ENCODE peak calls at places on chromosomes 5 and 9, in nine cellular contexts. H is HTR-8/SVneo; J is endothelial cell; Y is stimulated activated CD4-positive, alpha-beta T cell treated with anti-CD3 and anti-CD28 coated beads, Interleukin-15, amount 100 ng/mL, for 24 hours; M is hypothalamus; W is NCI-H2081; X is stimulated activated CD8-positive, alpha-beta memory T cell treated with anti-CD3 and anti-CD28 coated beads, Interleukin-12 subunit alpha, Interleukin-12 subunit beta, amount 100 ng/mL, for 1 hour; O is left ventricle myocardium superior; U is AG08395. B is an unnamed sample.

GRCh38 chr5:13919087-13919486 is 25.4 kb downstream of the DNAH5 start:
- DNase-seq in H (no peak), J (no peak), Y (no peak), M (no peak), W (no peak), X (no peak), O (no peak), U (no peak), B (no peak)

GRCh38 chr5:137344723-137345322 is 154.3 kb downstream of the SPOCK1 start:
- DNase-seq in H (peak), J (peak), Y (peak), M (no peak), W (peak), X (no peak), O (no peak), U (peak), B (peak)

GRCh38 chr5:128163991-128164390 is 80.4 kb downstream of the SLC12A2 start:
- DNase-seq in H (no peak), J (no peak), Y (no peak), M (no peak), W (no peak), X (no peak), O (no peak), U (peak), B (no peak)

GRCh38 chr5:60687927-60688720 is 11.8 kb downstream of the DEPDC1B start:
- DNase-seq in H (no peak), J (no peak), Y (no peak), M (no peak), W (peak), X (no peak), O (no peak), U (peak), B (peak)

GRCh38 chr5:99037668-99038067 is 108.9 kb upstream of the CHD1 start:
- DNase-seq in H (no peak), J (no peak), Y (peak), M (no peak), W (no peak), X (peak), O (no peak), U (no peak), B (peak)

GRCh38 chr5:110072646-110073045 is 382.9 kb downstream of the MAN2A1 start:
- DNase-seq in H (no peak), J (no peak), Y (no peak), M (no peak), W (no peak), X (no peak), O (no peak), U (no peak), B (no peak)

GRCh38 chr5:171596391-171596878 is 177.0 kb downstream of the FGF18 start:
- DNase-seq in H (peak), J (no peak), Y (no peak), M (no peak), W (no peak), X (no peak), O (peak), U (no peak), B (peak)

GRCh38 chr5:65828507-65828906 is 97.9 kb upstream of the ERBIN start:
- DNase-seq in H (no peak), J (no peak), Y (no peak), M (no peak), W (no peak), X (no peak), O (no peak), U (peak), B (no peak)

GRCh38 chr9:129826759-129827158 is 2.8 kb upstream of the TOR1A start:
- DNase-seq in H (no peak), J (no peak), Y (no peak), M (no peak), W (no peak), X (no peak), O (no peak), U (no peak), B (no peak)

GRCh38 chr5:74596930-74597329 is 43.6 kb downstream of the ENC1 start:
- DNase-seq in H (no peak), J (no peak), Y (no peak), M (no peak), W (no peak), X (no peak), O (no peak), U (no peak), B (peak)

GRCh38 chr5:88667187-88668141 is 215.5 kb downstream of the MEF2C start:
- DNase-seq in H (no peak), J (peak), Y (no peak), M (no peak), W (peak), X (no peak), O (no peak), U (no peak), B (peak)

GRCh38 chr9:124454296-124454695 is 4.0 kb downstream of the ADGRD2 start:
- DNase-seq in H (no peak), J (no peak), Y (no peak), M (no peak), W (no peak), X (no peak), O (no peak), U (no peak), B (no peak)

GRCh38 chr9:115668506-115668905 is 485.1 kb upstream of the PAPPA start:
- DNase-seq in H (no peak), J (no peak), Y (no peak), M (no peak), W (no peak), X (no peak), O (no peak), U (peak), B (no peak)

GRCh38 chr5:149707097-149707496 is 23.0 kb upstream of the PPARGC1B start:
- DNase-seq in H (no peak), J (no peak), Y (no peak), M (no peak), W (no peak), X (no peak), O (no peak), U (no peak), B (no peak)

GRCh38 chr5:103375356-103375755 is 116.8 kb downstream of the MACIR start:
- DNase-seq in H (no peak), J (no peak), Y (no peak), M (no peak), W (no peak), X (no peak), O (no peak), U (no peak), B (peak)

GRCh38 chr5:107952450-107952849 is 281.7 kb upstream of the EFNA5 start:
- DNase-seq in H (no peak), J (no peak), Y (no peak), M (no peak), W (no peak), X (no peak), O (no peak), U (no peak), B (no peak)

GRCh38 chr5:176700239-176700847 is 53.1 kb downstream of the TSPAN17 start:
- DNase-seq in H (peak), J (peak), Y (peak), M (no peak), W (peak), X (no peak), O (no peak), U (no peak), B (peak)

GRCh38 chr9:133356391-133357091 is at the start of the genes SURF1 and SURF2:
- DNase-seq in H (peak), J (peak), Y (peak), M (peak), W (peak), X (peak), O (peak), U (peak), B (peak)

GRCh38 chr5:58787982-58788381 is 205.1 kb downstream of the RAB3C start:
- DNase-seq in H (no peak), J (no peak), Y (no peak), M (no peak), W (peak), X (no peak), O (no peak), U (no peak), B (peak)

GRCh38 chr5:34928267-34928666 is 1.1 kb upstream of the DNAJC21 start:
- DNase-seq in H (no peak), J (no peak), Y (no peak), M (no peak), W (no peak), X (no peak), O (no peak), U (no peak), B (no peak)

GRCh38 chr9:77673912-77674791 is 26.0 kb upstream of the GNA14 start:
- DNase-seq in H (no peak), J (no peak), Y (no peak), M (no peak), W (no peak), X (no peak), O (no peak), U (no peak), B (peak)

GRCh38 chr9:101566904-101567724 is 27.7 kb downstream of the PPP3R2 start:
- DNase-seq in H (peak), J (peak), Y (peak), M (no peak), W (no peak), X (no peak), O (no peak), U (peak), B (peak)

GRCh38 chr9:2248768-2249167 is 233.6 kb downstream of the SMARCA2 start:
- DNase-seq in H (no peak), J (no peak), Y (no peak), M (no peak), W (no peak), X (no peak), O (no peak), U (no peak), B (no peak)

GRCh38 chr5:177357459-177358332 is at the start of gene RGS14:
- DNase-seq in H (no peak), J (peak), Y (peak), M (no peak), W (peak), X (peak), O (peak), U (no peak), B (no peak)

GRCh38 chr5:16489322-16489791 is 23.8 kb upstream of the ZNF622 start:
- DNase-seq in H (peak), J (no peak), Y (no peak), M (no peak), W (peak), X (no peak), O (no peak), U (peak), B (peak)

GRCh38 chr9:92762781-92763708 is 1.6 kb downstream of the BICD2 start:
- DNase-seq in H (no peak), J (no peak), Y (no peak), M (no peak), W (no peak), X (no peak), O (no peak), U (no peak), B (no peak)

GRCh38 chr5:159849437-159850191 is 66.7 kb upstream of the ADRA1B start:
- DNase-seq in H (peak), J (no peak), Y (no peak), M (no peak), W (no peak), X (no peak), O (no peak), U (peak), B (no peak)

GRCh38 chr5:67815455-67816391 is 399.8 kb upstream of the PIK3R1 start:
- DNase-seq in H (no peak), J (no peak), Y (no peak), M (no peak), W (no peak), X (no peak), O (peak), U (peak), B (no peak)

GRCh38 chr5:15492545-15492944 is 7.4 kb upstream of the FBXL7 start:
- DNase-seq in H (no peak), J (no peak), Y (no peak), M (no peak), W (no peak), X (no peak), O (no peak), U (no peak), B (no peak)

GRCh38 chr5:141001466-141001853 is 35.2 kb downstream of the PCDHAC2 start:
- DNase-seq in H (peak), J (peak), Y (no peak), M (no peak), W (peak), X (no peak), O (no peak), U (no peak), B (peak)

GRCh38 chr9:14427419-14427818 is 113.5 kb upstream of the NFIB start:
- DNase-seq in H (no peak), J (no peak), Y (no peak), M (no peak), W (no peak), X (no peak), O (no peak), U (no peak), B (no peak)

GRCh38 chr5:170522211-170523128 is 18.6 kb downstream of the KCNIP1 start:
- DNase-seq in H (peak), J (no peak), Y (no peak), M (no peak), W (peak), X (no peak), O (no peak), U (peak), B (peak)

GRCh38 chr9:131318211-131318610 is 28.7 kb downstream of the PLPP7 start:
- DNase-seq in H (no peak), J (no peak), Y (no peak), M (no peak), W (no peak), X (no peak), O (peak), U (no peak), B (peak)